ENCODE peak calls at places on chromosome 13, in eight cellular contexts. H, P, C, J, F, D, S and T are unnamed samples.
A peak's percentile ranks its signal among the peaks of the same experiment; 100 is the strongest.

GRCh38 chr13:65783383-65783782 is 1446.8 kb downstream of the PCDH9 start:
- DNase-seq in H (no peak), P (no peak), C (no peak), J (no peak), F (no peak), D (no peak), S (no peak), T (no peak)

GRCh38 chr13:46100191-46100877 is 4.5 kb downstream of the CPB2 start:
- DNase-seq in H (peak; percentile 39), P (no peak), C (no peak), J (no peak), F (no peak), D (no peak), S (no peak), T (no peak)

GRCh38 chr13:98918771-98919170 is 59.1 kb downstream of the DOCK9 start:
- DNase-seq in H (peak; percentile 71), P (no peak), C (no peak), J (no peak), F (no peak), D (no peak), S (no peak), T (no peak)

GRCh38 chr13:108895220-108895704 is 265.9 kb downstream of the MYO16 start:
- DNase-seq in H (peak; percentile 64), P (no peak), C (no peak), J (no peak), F (no peak), D (peak; percentile 41), S (peak; percentile 69), T (no peak)

GRCh38 chr13:59837101-59837500 is 326.6 kb downstream of the DIAPH3 start:
- DNase-seq in H (no peak), P (no peak), C (no peak), J (no peak), F (no peak), D (no peak), S (no peak), T (no peak)

GRCh38 chr13:26325876-26326275 is 71.9 kb downstream of the CDK8 start:
- DNase-seq in H (no peak), P (no peak), C (no peak), J (no peak), F (no peak), D (no peak), S (no peak), T (no peak)

GRCh38 chr13:40345654-40346372 is 320.6 kb downstream of the FOXO1 start:
- DNase-seq in H (no peak), P (no peak), C (peak; percentile 37), J (no peak), F (no peak), D (no peak), S (no peak), T (no peak)

GRCh38 chr13:56314755-56315154 is 826.0 kb upstream of the PRR20A start:
- DNase-seq in H (no peak), P (no peak), C (peak; percentile 0), J (no peak), F (no peak), D (no peak), S (peak; percentile 4), T (no peak)

GRCh38 chr13:60351326-60351725 is 45.7 kb upstream of the TDRD3 start:
- DNase-seq in H (no peak), P (no peak), C (no peak), J (no peak), F (no peak), D (no peak), S (no peak), T (no peak)

GRCh38 chr13:76293346-76293745 is 592.9 kb downstream of the KCTD12 start:
- DNase-seq in H (no peak), P (no peak), C (no peak), J (no peak), F (no peak), D (no peak), S (peak; percentile 77), T (no peak)

GRCh38 chr13:81058916-81059290 is 718.0 kb upstream of the SPRY2 start:
- DNase-seq in H (no peak), P (no peak), C (no peak), J (no peak), F (no peak), D (no peak), S (peak; percentile 69), T (no peak)

GRCh38 chr13:25153736-25154135 is 18.4 kb downstream of the AMER2 start:
- DNase-seq in H (no peak), P (no peak), C (peak; percentile 29), J (no peak), F (no peak), D (no peak), S (no peak), T (no peak)